ENCODE peak calls at places on chromosomes 13 and 19, in eight cellular contexts. O is CD4-positive, alpha-beta T cell; U is coronary artery; N is thyroid gland; G is OCI-LY7; R is spleen; W is AG09309; Y is heart left ventricle. M is an unnamed sample.

GRCh38 chr13:22091222-22091970 is 420.5 kb downstream of the FGF9 start:
- DNase-seq in O (no peak), U (no peak), N (no peak), G (no peak), R (no peak), W (no peak), Y (no peak), M (no peak)

GRCh38 chr19:57279418-57280164 is 694 bp upstream of the ZNF460 start:
- DNase-seq in O (peak; percentile 60), U (peak; percentile 97), N (peak; percentile 91), G (peak; percentile 95), R (peak; percentile 96), W (peak; percentile 94), Y (peak; percentile 92), M (peak; percentile 92)

GRCh38 chr13:73136776-73137175 is 78.0 kb downstream of the KLF5 start:
- DNase-seq in O (no peak), U (no peak), N (no peak), G (no peak), R (no peak), W (no peak), Y (no peak), M (no peak)

GRCh38 chr19:49631610-49632192 is 8.2 kb downstream of the RRAS start:
- DNase-seq in O (no peak), U (no peak), N (no peak), G (no peak), R (no peak), W (no peak), Y (no peak), M (no peak)

GRCh38 chr19:55527197-55528029 is 9.5 kb downstream of the SBK2 start:
- DNase-seq in O (no peak), U (no peak), N (no peak), G (no peak), R (no peak), W (no peak), Y (no peak), M (no peak)

GRCh38 chr19:48344892-48345291 is 18.8 kb downstream of the TMEM143 start:
- DNase-seq in O (no peak), U (no peak), N (no peak), G (no peak), R (no peak), W (no peak), Y (no peak), M (no peak)

GRCh38 chr13:27406178-27406939 is 18.1 kb upstream of the GTF3A start:
- DNase-seq in O (peak; percentile 12), U (no peak), N (peak; percentile 10), G (peak; percentile 68), R (no peak), W (no peak), Y (no peak), M (no peak)

GRCh38 chr13:41004875-41005693 is 14.0 kb downstream of the ELF1 start:
- DNase-seq in O (no peak), U (no peak), N (no peak), G (peak; percentile 89), R (no peak), W (no peak), Y (no peak), M (no peak)

GRCh38 chr19:35807633-35808032 is 5.0 kb downstream of the PRODH2 start:
- DNase-seq in O (no peak), U (no peak), N (no peak), G (no peak), R (no peak), W (no peak), Y (no peak), M (no peak)

GRCh38 chr13:102400619-102401125 is 1.2 kb downstream of the FGF14 start:
- DNase-seq in O (no peak), U (peak; percentile 73), N (peak; percentile 5), G (no peak), R (peak; percentile 69), W (no peak), Y (peak; percentile 49), M (no peak)

GRCh38 chr19:45569619-45570421 is 14.8 kb downstream of the OPA3 start:
- DNase-seq in O (peak; percentile 48), U (no peak), N (peak; percentile 31), G (peak; percentile 71), R (peak; percentile 89), W (no peak), Y (peak; percentile 83), M (no peak)

GRCh38 chr19:54523403-54523802 is 20.8 kb downstream of the LAIR2 start:
- DNase-seq in O (no peak), U (no peak), N (no peak), G (no peak), R (no peak), W (peak; percentile 7), Y (no peak), M (no peak)

GRCh38 chr13:113862766-113863510 is 938 bp downstream of the GAS6 start:
- DNase-seq in O (no peak), U (peak; percentile 77), N (peak; percentile 77), G (no peak), R (no peak), W (no peak), Y (peak; percentile 78), M (no peak)

GRCh38 chr19:39209196-39209595 is 5.1 kb upstream of the SYCN start:
- DNase-seq in O (no peak), U (no peak), N (no peak), G (no peak), R (no peak), W (no peak), Y (no peak), M (no peak)

GRCh38 chr19:39205449-39205764 is 1.3 kb upstream of the SYCN start:
- DNase-seq in O (no peak), U (no peak), N (no peak), G (no peak), R (no peak), W (no peak), Y (no peak), M (no peak)

GRCh38 chr19:39208175-39208795 is 4.2 kb upstream of the SYCN start:
- DNase-seq in O (no peak), U (no peak), N (no peak), G (no peak), R (no peak), W (no peak), Y (no peak), M (no peak)

GRCh38 chr19:39206122-39206521 is 2.1 kb upstream of the SYCN start:
- DNase-seq in O (no peak), U (no peak), N (no peak), G (no peak), R (no peak), W (no peak), Y (no peak), M (no peak)

GRCh38 chr19:39207293-39207836 is 3.3 kb upstream of the SYCN start:
- DNase-seq in O (no peak), U (no peak), N (no peak), G (no peak), R (no peak), W (no peak), Y (no peak), M (no peak)
- TF ChIP-seq CTCF in O (no peak), U (no peak), N (no peak), G (no peak), R (no peak), W (no peak), Y (no peak), M (no peak)

GRCh38 chr13:47846886-47847285 is 154.2 kb downstream of the SUCLA2 start:
- DNase-seq in O (no peak), U (no peak), N (no peak), G (no peak), R (no peak), W (no peak), Y (no peak), M (no peak)

GRCh38 chr13:47841131-47841530 is 159.9 kb downstream of the SUCLA2 start:
- DNase-seq in O (no peak), U (no peak), N (no peak), G (no peak), R (no peak), W (no peak), Y (no peak), M (no peak)

GRCh38 chr13:47837906-47838305 is 163.2 kb downstream of the SUCLA2 start:
- DNase-seq in O (no peak), U (no peak), N (no peak), G (no peak), R (no peak), W (no peak), Y (no peak), M (no peak)

GRCh38 chr13:47845981-47846380 is 155.1 kb downstream of the SUCLA2 start:
- DNase-seq in O (no peak), U (no peak), N (no peak), G (no peak), R (no peak), W (no peak), Y (no peak), M (no peak)

GRCh38 chr13:47843005-47843404 is 158.1 kb downstream of the SUCLA2 start:
- DNase-seq in O (no peak), U (no peak), N (no peak), G (no peak), R (no peak), W (no peak), Y (no peak), M (peak; percentile 18)
- TF ChIP-seq CTCF in O (no peak), U (no peak), N (no peak), G (no peak), R (no peak), W (no peak), Y (no peak), M (no peak)

DNA sequence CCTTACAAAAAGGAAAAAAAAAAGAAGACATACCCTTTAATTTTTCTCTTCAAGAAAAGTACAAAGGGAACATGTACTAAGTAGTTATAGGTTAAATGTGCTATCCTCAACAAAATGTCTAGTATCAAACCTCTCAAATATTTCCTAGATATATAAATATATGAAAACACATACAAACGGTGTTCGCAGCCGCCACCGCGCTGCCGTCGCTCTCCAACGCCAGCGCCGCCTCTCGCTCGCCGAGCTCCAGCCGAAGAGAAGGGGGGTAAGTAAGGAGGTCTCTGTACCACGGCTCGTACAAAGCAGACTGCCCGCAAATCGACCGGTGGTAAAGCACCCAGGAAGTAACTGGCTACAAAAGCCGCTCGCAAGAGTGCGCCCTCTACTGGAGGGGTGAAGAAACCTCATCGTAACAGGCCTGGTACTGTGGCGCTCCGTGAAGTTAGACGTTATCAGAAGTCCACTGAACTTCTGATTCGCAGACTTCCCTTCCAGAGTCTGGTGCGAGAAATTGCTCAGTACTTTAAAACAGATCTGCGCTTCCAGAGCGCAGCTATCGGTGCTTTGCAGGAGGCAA is 192.1 kb downstream of the DACH1 start:
- DNase-seq in O (no peak), U (no peak), N (no peak), G (no peak), R (no peak), W (no peak), Y (no peak), M (no peak)
- TF ChIP-seq CTCF in O (no peak), U (no peak), N (no peak), G (peak; percentile 60), R (no peak), W (no peak), Y (peak; percentile 10), M (peak; percentile 26)

GRCh38 chr13:99935772-99936171 is 35.8 kb downstream of the ZIC5 start:
- DNase-seq in O (no peak), U (no peak), N (no peak), G (no peak), R (no peak), W (no peak), Y (no peak), M (no peak)
- TF ChIP-seq CTCF in O (no peak), U (no peak), N (no peak), G (peak; percentile 10), R (no peak), W (no peak), Y (no peak), M (peak; percentile 4)

M was measured in kidney epithelial cell.